ENCODE peak calls at places on chromosomes 16 and 17, in seven cellular contexts. One of them, this sample, is unnamed.
A peak's percentile ranks its signal among the peaks of the same experiment; 100 is the strongest.

GRCh38 chr17:37747222-37747621 is 2.4 kb upstream of the HNF1B start:
- DNase-seq in GM23248: no peak
- DNase-seq in PC-3: no peak
- DNase-seq in GM23338: no peak
- DNase-seq in HCT116: no peak
- DNase-seq in PC-9: no peak
- DNase-seq in hepatocyte: no peak
- DNase-seq in this sample: no peak

GRCh38 chr16:75244225-75244792 is 7.1 kb downstream of the BCAR1 start:
- DNase-seq in GM23248: peak; percentile 70
- DNase-seq in PC-3: peak; percentile 27
- DNase-seq in GM23338: no peak
- DNase-seq in HCT116: no peak
- DNase-seq in PC-9: peak; percentile 60
- DNase-seq in hepatocyte: peak; percentile 53
- DNase-seq in this sample: no peak

GRCh38 chr17:37490638-37491614 is 1.2 kb downstream of the DUSP14 start:
- DNase-seq in GM23248: peak; percentile 93
- DNase-seq in PC-3: peak; percentile 87
- DNase-seq in GM23338: peak; percentile 69
- DNase-seq in HCT116: peak; percentile 66
- DNase-seq in PC-9: peak; percentile 50
- DNase-seq in hepatocyte: peak; percentile 78
- DNase-seq in this sample: peak; percentile 17

GRCh38 chr17:8223356-8224063 is 13.1 kb upstream of the AURKB start:
- DNase-seq in GM23248: peak; percentile 71
- DNase-seq in PC-3: peak; percentile 26
- DNase-seq in GM23338: peak; percentile 82
- DNase-seq in HCT116: no peak
- DNase-seq in PC-9: peak; percentile 75
- DNase-seq in hepatocyte: peak; percentile 78
- DNase-seq in this sample: peak; percentile 58

GRCh38 chr17:78659546-78659945 is 82.3 kb upstream of the DNAH17 start:
- DNase-seq in GM23248: no peak
- DNase-seq in PC-3: no peak
- DNase-seq in GM23338: no peak
- DNase-seq in HCT116: no peak
- DNase-seq in PC-9: no peak
- DNase-seq in hepatocyte: no peak
- DNase-seq in this sample: no peak

GRCh38 chr16:30876867-30877266 is 17.0 kb downstream of the BCL7C start:
- DNase-seq in GM23248: peak; percentile 21
- DNase-seq in PC-3: no peak
- DNase-seq in GM23338: peak; percentile 59
- DNase-seq in HCT116: no peak
- DNase-seq in PC-9: no peak
- DNase-seq in hepatocyte: no peak
- DNase-seq in this sample: no peak

GRCh38 chr17:28467456-28468025 is 5.9 kb upstream of the SLC13A2 start:
- DNase-seq in GM23248: peak; percentile 79
- DNase-seq in PC-3: no peak
- DNase-seq in GM23338: no peak
- DNase-seq in HCT116: no peak
- DNase-seq in PC-9: no peak
- DNase-seq in hepatocyte: no peak
- DNase-seq in this sample: no peak

GRCh38 chr16:84947022-84947421 is 64.3 kb downstream of the ZDHHC7 start:
- DNase-seq in GM23248: no peak
- DNase-seq in PC-3: no peak
- DNase-seq in GM23338: no peak
- DNase-seq in HCT116: no peak
- DNase-seq in PC-9: no peak
- DNase-seq in hepatocyte: peak; percentile 69
- DNase-seq in this sample: no peak

GRCh38 chr16:23857256-23857891 is 21.6 kb downstream of the PRKCB start:
- DNase-seq in GM23248: no peak
- DNase-seq in PC-3: no peak
- DNase-seq in GM23338: no peak
- DNase-seq in HCT116: no peak
- DNase-seq in PC-9: no peak
- DNase-seq in hepatocyte: no peak
- DNase-seq in this sample: no peak

GRCh38 chr17:79778504-79779087 is 648 bp downstream of the CBX2 start:
- DNase-seq in GM23248: no peak
- DNase-seq in PC-3: peak; percentile 41
- DNase-seq in GM23338: peak; percentile 75
- DNase-seq in HCT116: no peak
- DNase-seq in PC-9: peak; percentile 18
- DNase-seq in hepatocyte: peak; percentile 71
- DNase-seq in this sample: no peak

GRCh38 chr17:79781012-79781665 is 3.2 kb downstream of the CBX2 start:
- DNase-seq in GM23248: no peak
- DNase-seq in PC-3: no peak
- DNase-seq in GM23338: no peak
- DNase-seq in HCT116: no peak
- DNase-seq in PC-9: no peak
- DNase-seq in hepatocyte: no peak
- DNase-seq in this sample: no peak

GRCh38 chr17:79779088-79779529 is 1.2 kb downstream of the CBX2 start:
- DNase-seq in GM23248: no peak
- DNase-seq in PC-3: no peak
- DNase-seq in GM23338: no peak
- DNase-seq in HCT116: no peak
- DNase-seq in PC-9: no peak
- DNase-seq in hepatocyte: peak; percentile 30
- DNase-seq in this sample: no peak

GRCh38 chr17:79777844-79778503 is at the start of gene CBX2:
- DNase-seq in GM23248: peak; percentile 91
- DNase-seq in PC-3: peak; percentile 78
- DNase-seq in GM23338: peak; percentile 86
- DNase-seq in HCT116: peak; percentile 32
- DNase-seq in PC-9: peak; percentile 82
- DNase-seq in hepatocyte: peak; percentile 93
- DNase-seq in this sample: peak; percentile 71

GRCh38 chr17:79779661-79780365 is 1.9 kb downstream of the CBX2 start:
- DNase-seq in GM23248: no peak
- DNase-seq in PC-3: peak; percentile 45
- DNase-seq in GM23338: no peak
- DNase-seq in HCT116: no peak
- DNase-seq in PC-9: no peak
- DNase-seq in hepatocyte: no peak
- DNase-seq in this sample: no peak
- H3K27me3 ChIP-seq in GM23248: peaks cover 36% of the 10 kb centered on the region
- H3K27me3 ChIP-seq in PC-3: no peaks in the 10 kb centered on the region
- H3K27me3 ChIP-seq in GM23338: peaks cover 12% of the 10 kb centered on the region
- H3K27me3 ChIP-seq in HCT116: peaks cover 22% of the 10 kb centered on the region
- H3K27me3 ChIP-seq in PC-9: no peaks in the 10 kb centered on the region
- H3K27me3 ChIP-seq in hepatocyte: no peaks in the 10 kb centered on the region
- H3K27me3 ChIP-seq in this sample: peaks cover 93% of the 10 kb centered on the region

DNA sequence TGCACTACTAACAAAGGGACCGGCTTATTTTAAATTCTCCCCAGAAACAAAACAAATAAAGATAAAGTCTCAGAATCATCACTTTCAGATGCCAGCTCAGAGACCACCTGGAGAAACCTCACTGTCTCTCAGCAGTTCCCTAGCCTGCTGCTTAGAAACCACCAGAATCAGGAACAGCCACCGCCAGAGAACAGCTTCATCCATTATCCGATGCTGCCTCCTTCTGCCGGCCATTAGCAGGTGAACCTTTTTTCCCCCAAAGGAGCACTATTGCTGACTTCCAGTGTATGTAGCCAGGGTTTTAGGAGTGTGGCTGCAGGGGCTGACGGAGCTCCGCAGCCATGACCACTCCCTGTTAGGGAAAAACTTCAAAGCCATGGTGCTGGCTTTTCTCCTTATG is 171.2 kb upstream of the DYNLRB2 start:
- DNase-seq in GM23248: peak; percentile 78
- DNase-seq in PC-3: peak; percentile 25
- DNase-seq in GM23338: peak; percentile 70
- DNase-seq in HCT116: no peak
- DNase-seq in PC-9: peak; percentile 3
- DNase-seq in hepatocyte: peak; percentile 74
- DNase-seq in this sample: peak; percentile 43
- H3K9me2 ChIP-seq in GM23248: no peaks in the 10 kb centered on the region
- H3K9me2 ChIP-seq in PC-3: no peaks in the 10 kb centered on the region
- H3K9me2 ChIP-seq in GM23338: peaks cover 6% of the 10 kb centered on the region
- H3K9me2 ChIP-seq in HCT116: no peaks in the 10 kb centered on the region
- H3K9me2 ChIP-seq in PC-9: no peaks in the 10 kb centered on the region
- H3K9me2 ChIP-seq in hepatocyte: no peaks in the 10 kb centered on the region
- H3K9me2 ChIP-seq in this sample: no peaks in the 10 kb centered on the region

GRCh38 chr17:79810138-79811027 is 13.5 kb upstream of the CBX8 start:
- DNase-seq in GM23248: peak; percentile 86
- DNase-seq in PC-3: peak; percentile 93
- DNase-seq in GM23338: peak; percentile 89
- DNase-seq in HCT116: peak; percentile 70
- DNase-seq in PC-9: peak; percentile 76
- DNase-seq in hepatocyte: peak; percentile 92
- DNase-seq in this sample: peak; percentile 56
- TF ChIP-seq EZH2 in GM23248: no peak
- TF ChIP-seq EZH2 in PC-3: no peak
- TF ChIP-seq EZH2 in GM23338: no peak
- TF ChIP-seq EZH2 in HCT116: no peak
- TF ChIP-seq EZH2 in PC-9: no peak
- TF ChIP-seq EZH2 in hepatocyte: no peak
- TF ChIP-seq EZH2 in this sample: no peak

DNA sequence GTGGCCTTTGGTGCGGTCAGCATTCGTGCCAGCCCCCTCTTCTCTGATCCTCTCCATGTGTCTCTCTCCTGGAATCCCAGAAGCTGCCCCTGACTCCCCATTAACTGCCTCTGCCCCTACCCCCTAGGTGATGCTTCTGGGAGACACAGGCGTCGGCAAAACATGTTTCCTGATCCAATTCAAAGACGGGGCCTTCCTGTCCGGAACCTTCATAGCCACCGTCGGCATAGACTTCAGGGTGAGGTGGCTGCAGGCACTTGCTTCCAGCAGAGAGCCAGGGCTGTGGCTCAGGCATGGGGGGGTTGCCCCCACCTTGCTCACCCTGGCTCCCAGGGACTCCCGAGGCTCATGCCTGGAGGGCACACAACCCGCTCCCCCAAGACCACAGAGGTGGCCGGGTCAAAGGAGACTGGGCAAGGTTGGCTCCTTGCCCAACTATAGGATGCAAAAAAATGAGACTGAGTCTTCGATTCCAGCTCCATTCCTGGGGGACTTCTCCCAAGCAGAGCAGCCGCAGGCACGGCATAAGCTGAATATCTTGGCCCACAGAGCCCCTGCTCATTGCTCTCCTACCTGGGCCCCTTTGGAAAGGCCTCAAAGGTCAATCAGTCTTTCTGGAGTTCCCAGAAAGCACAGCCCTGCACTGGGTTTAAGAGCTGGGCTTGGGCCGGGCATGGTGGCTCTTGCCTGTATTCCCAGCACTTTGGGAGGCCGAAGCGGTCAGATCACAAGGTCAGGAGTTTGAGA is 3.8 kb downstream of the RAB37 start:
- DNase-seq in GM23248: no peak
- DNase-seq in PC-3: no peak
- DNase-seq in GM23338: no peak
- DNase-seq in HCT116: no peak
- DNase-seq in PC-9: no peak
- DNase-seq in hepatocyte: no peak
- DNase-seq in this sample: no peak
- H3K27me3 ChIP-seq in GM23248: peaks cover 37% of the 10 kb centered on the region
- H3K27me3 ChIP-seq in PC-3: peaks cover 42% of the 10 kb centered on the region
- H3K27me3 ChIP-seq in GM23338: no peaks in the 10 kb centered on the region
- H3K27me3 ChIP-seq in HCT116: no peaks in the 10 kb centered on the region
- H3K27me3 ChIP-seq in PC-9: peaks cover 13% of the 10 kb centered on the region
- H3K27me3 ChIP-seq in hepatocyte: no peaks in the 10 kb centered on the region
- H3K27me3 ChIP-seq in this sample: no peaks in the 10 kb centered on the region

GRCh38 chr16:64952177-64952576 is 169.7 kb downstream of the CDH11 start:
- DNase-seq in GM23248: peak; percentile 81
- DNase-seq in PC-3: no peak
- DNase-seq in GM23338: no peak
- DNase-seq in HCT116: no peak
- DNase-seq in PC-9: no peak
- DNase-seq in hepatocyte: no peak
- DNase-seq in this sample: no peak
- H3K9me2 ChIP-seq in GM23248: no peaks in the 10 kb centered on the region
- H3K9me2 ChIP-seq in PC-3: no peaks in the 10 kb centered on the region
- H3K9me2 ChIP-seq in GM23338: no peaks in the 10 kb centered on the region
- H3K9me2 ChIP-seq in HCT116: no peaks in the 10 kb centered on the region
- H3K9me2 ChIP-seq in PC-9: no peaks in the 10 kb centered on the region
- H3K9me2 ChIP-seq in hepatocyte: no peaks in the 10 kb centered on the region
- H3K9me2 ChIP-seq in this sample: no peaks in the 10 kb centered on the region

GRCh38 chr17:33292184-33292980 is 713 bp downstream of the ASIC2 start:
- DNase-seq in GM23248: peak; percentile 30
- DNase-seq in PC-3: no peak
- DNase-seq in GM23338: peak; percentile 58
- DNase-seq in HCT116: no peak
- DNase-seq in PC-9: peak; percentile 33
- DNase-seq in hepatocyte: peak; percentile 50
- DNase-seq in this sample: no peak
- TF ChIP-seq EZH2 in GM23248: no peak
- TF ChIP-seq EZH2 in PC-3: no peak
- TF ChIP-seq EZH2 in GM23338: peak; percentile 52
- TF ChIP-seq EZH2 in HCT116: no peak
- TF ChIP-seq EZH2 in PC-9: no peak
- TF ChIP-seq EZH2 in hepatocyte: no peak
- TF ChIP-seq EZH2 in this sample: no peak

DNA sequence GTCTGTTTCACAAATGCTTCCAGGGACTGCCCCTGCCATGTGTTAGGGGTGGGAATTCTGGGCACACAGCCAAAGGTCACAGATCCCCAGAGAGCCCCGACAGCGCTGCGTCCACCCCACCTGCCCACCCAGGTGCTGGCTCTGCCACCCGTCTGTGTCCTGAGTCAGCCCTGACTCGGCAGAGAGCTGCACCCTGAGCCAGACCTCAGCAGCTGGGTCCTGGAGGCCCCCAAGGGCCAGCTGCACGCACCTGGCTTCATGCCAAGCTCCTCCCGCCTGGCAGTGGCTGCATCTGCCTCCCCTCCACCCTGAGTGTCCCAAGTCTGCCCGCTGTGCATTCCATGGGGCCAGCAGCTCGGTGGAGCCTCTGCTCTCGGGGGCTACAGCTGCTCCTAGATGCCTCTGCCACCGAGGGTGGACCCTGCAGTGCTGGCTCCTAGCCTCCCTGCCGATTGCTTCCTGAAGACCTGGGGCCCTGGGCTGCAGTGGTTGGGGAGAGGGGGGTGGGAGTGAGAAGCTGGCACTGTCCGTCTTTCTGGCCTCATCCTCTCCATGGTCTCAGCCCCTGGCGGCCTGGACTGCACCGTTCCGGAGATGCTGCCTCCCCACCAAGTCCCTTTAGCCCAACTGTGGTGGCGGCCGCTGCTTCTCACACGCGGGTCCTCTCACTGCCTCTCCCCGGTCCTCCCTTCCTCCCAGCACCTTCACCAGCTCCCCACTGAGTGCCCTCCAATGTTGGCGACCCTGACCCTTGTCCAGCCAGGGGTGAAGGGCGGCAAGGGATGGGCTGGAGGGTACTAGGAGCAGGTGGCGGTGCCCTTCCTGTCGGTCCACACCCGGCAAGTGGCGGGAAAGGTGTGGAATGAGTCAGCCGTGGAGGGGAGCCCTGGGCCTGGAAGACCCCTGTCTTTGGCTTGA is 3.0 kb downstream of the SECTM1 start:
- DNase-seq in GM23248: peak; percentile 45
- DNase-seq in PC-3: peak; percentile 63
- DNase-seq in GM23338: no peak
- DNase-seq in HCT116: no peak
- DNase-seq in PC-9: peak; percentile 71
- DNase-seq in hepatocyte: peak; percentile 86
- DNase-seq in this sample: peak; percentile 93
- H3K27me3 ChIP-seq in GM23248: peaks cover 9% of the 10 kb centered on the region
- H3K27me3 ChIP-seq in PC-3: no peaks in the 10 kb centered on the region
- H3K27me3 ChIP-seq in GM23338: peaks cover 42% of the 10 kb centered on the region
- H3K27me3 ChIP-seq in HCT116: no peaks in the 10 kb centered on the region
- H3K27me3 ChIP-seq in PC-9: no peaks in the 10 kb centered on the region
- H3K27me3 ChIP-seq in hepatocyte: no peaks in the 10 kb centered on the region
- H3K27me3 ChIP-seq in this sample: no peaks in the 10 kb centered on the region

This sample was measured in MM.1S.